ENCODE peak calls at places on chromosome 9, in ten cellular contexts. V, G, B, H, P, I, N, O, J and U are unnamed samples.

GRCh38 chr9:131807131-131807990 is 67.5 kb upstream of the RAPGEF1 start:
- DNase-seq in H (no peak), P (no peak), V (no peak), N (no peak), B (peak; percentile 91), O (no peak), G (no peak), J (no peak), I (no peak), U (no peak)

GRCh38 chr9:130058887-130059286 is 5.2 kb downstream of the GPR107 start:
- DNase-seq in J (no peak), N (no peak), O (no peak), G (no peak), V (no peak), H (no peak), P (no peak), I (no peak), B (no peak), U (no peak)

GRCh38 chr9:132447346-132447745 is 37.3 kb downstream of the CFAP77 start:
- DNase-seq in H (no peak), G (no peak), N (no peak), B (peak; percentile 91), V (no peak), P (no peak), I (no peak), O (no peak), J (no peak), U (no peak)

GRCh38 chr9:136484153-136485048 is 1.6 kb upstream of the SEC16A start:
- DNase-seq in O (no peak), B (no peak), I (peak; percentile 39), J (no peak), P (peak; percentile 64), G (no peak), H (no peak), N (no peak), V (no peak), U (no peak)

GRCh38 chr9:127583605-127584053 is 28.4 kb upstream of the STXBP1 start:
- DNase-seq in J (no peak), B (no peak), P (no peak), V (peak; percentile 89), I (no peak), H (no peak), G (no peak), O (no peak), N (no peak), U (no peak)

GRCh38 chr9:99162759-99163364 is 57.9 kb downstream of the TGFBR1 start:
- DNase-seq in G (no peak), H (no peak), V (peak; percentile 5), O (no peak), P (no peak), I (no peak), N (no peak), B (no peak), J (no peak), U (no peak)

GRCh38 chr9:125509476-125509875 is 197.5 kb downstream of the MAPKAP1 start:
- DNase-seq in N (no peak), I (no peak), O (no peak), P (no peak), V (peak; percentile 63), J (no peak), H (no peak), B (no peak), G (no peak), U (no peak)

GRCh38 chr9:8401961-8402701 is 602.6 kb upstream of the DMAC1 start:
- DNase-seq in G (no peak), I (no peak), O (no peak), P (no peak), H (no peak), B (no peak), V (no peak), N (no peak), J (no peak), U (no peak)

GRCh38 chr9:107600060-107600573 is 110.5 kb upstream of the KLF4 start:
- DNase-seq in J (no peak), I (peak; percentile 76), O (no peak), P (no peak), V (peak; percentile 68), G (no peak), N (no peak), B (no peak), H (no peak), U (peak; percentile 91)

GRCh38 chr9:22114956-22115355 is 105.9 kb upstream of the CDKN2B start:
- DNase-seq in P (no peak), B (no peak), V (peak; percentile 74), I (no peak), G (no peak), O (no peak), N (no peak), J (no peak), H (no peak), U (no peak)

GRCh38 chr9:22118810-22119479 is 109.8 kb upstream of the CDKN2B start:
- DNase-seq in I (no peak), P (no peak), G (no peak), J (no peak), H (no peak), V (no peak), N (no peak), O (no peak), B (no peak), U (no peak)

GRCh38 chr9:22116751-22117150 is 107.6 kb upstream of the CDKN2B start:
- DNase-seq in N (no peak), J (no peak), H (no peak), V (no peak), G (no peak), P (no peak), I (no peak), B (no peak), O (no peak), U (no peak)

GRCh38 chr9:22119537-22120167 is 110.5 kb upstream of the CDKN2B start:
- DNase-seq in J (no peak), G (no peak), B (no peak), V (no peak), P (no peak), H (no peak), N (no peak), O (no peak), I (no peak), U (no peak)

DNA sequence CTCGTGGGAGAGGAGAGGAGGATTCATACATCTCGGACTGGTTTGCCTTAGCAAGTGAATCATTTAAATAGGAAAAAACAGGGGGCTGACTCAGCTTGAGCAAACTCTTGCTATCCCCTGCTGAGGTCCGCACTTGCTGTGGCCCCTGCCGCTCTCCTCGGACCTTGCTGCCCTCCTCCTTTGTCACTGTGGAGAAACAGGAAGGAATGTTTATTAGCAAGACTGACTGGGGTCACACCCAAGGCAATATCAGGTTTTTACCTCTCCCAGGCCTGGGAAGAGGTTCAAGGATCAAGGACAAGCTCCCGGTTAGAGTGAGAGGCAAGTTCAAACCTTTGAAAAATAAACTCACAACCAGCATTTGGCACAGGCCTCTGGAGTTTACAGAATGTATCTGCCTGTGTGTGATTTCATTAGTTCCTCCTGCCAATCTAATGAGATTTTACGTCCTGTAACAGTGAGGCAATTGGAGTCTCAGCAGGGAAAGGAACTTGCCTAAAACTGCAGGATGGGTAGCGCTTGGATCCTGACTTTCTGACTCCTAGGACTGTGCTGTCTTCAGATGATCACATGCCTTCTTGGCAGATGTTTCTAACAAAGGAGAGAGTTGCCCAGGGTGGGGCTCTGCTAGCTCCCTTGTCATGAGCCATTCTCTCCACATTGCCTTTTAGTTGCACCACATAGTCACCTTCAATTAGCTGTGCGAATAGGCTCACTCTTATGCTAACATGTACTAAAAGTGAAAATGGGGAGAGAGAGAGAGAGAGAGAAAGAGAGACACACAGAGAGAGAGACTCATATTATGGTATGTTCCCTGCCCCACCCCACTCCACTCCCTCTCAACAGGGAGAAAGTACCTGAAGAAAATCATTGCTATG is 108.6 kb upstream of the CDKN2B start:
- DNase-seq in N (no peak), V (peak; percentile 84), P (peak; percentile 51), O (no peak), H (no peak), I (no peak), G (no peak), J (no peak), B (peak; percentile 83), U (no peak)
- H3K4me1 ChIP-seq in N (peaks cover 4% of the 10 kb centered on the region), V (peaks cover 39% of the 10 kb centered on the region), P (peaks cover 23% of the 10 kb centered on the region), O (no peaks in the 10 kb centered on the region), H (no peaks in the 10 kb centered on the region), I (no peaks in the 10 kb centered on the region), G (peaks cover 6% of the 10 kb centered on the region), J (no peaks in the 10 kb centered on the region), B (peaks cover 9% of the 10 kb centered on the region), U (peaks cover 15% of the 10 kb centered on the region)

GRCh38 chr9:5629312-5630037 is 568 bp downstream of the RIC1 start:
- DNase-seq in H (peak; percentile 50), V (no peak), I (peak; percentile 26), B (peak; percentile 82), N (peak; percentile 28), P (peak; percentile 77), O (no peak), J (no peak), G (peak; percentile 61), U (no peak)

GRCh38 chr9:5628183-5628529 is 751 bp upstream of the RIC1 start:
- DNase-seq in N (no peak), P (no peak), V (no peak), B (no peak), G (no peak), O (no peak), H (no peak), J (no peak), I (no peak), U (no peak)

GRCh38 chr9:5626727-5627634 is 1.9 kb upstream of the RIC1 start:
- DNase-seq in N (no peak), J (peak; percentile 94), P (no peak), H (peak; percentile 50), I (no peak), G (peak; percentile 32), V (peak; percentile 61), O (peak; percentile 63), B (no peak), U (no peak)

GRCh38 chr9:5630038-5630507 is 1.2 kb downstream of the RIC1 start:
- DNase-seq in G (no peak), H (no peak), O (no peak), P (no peak), I (no peak), B (no peak), V (peak; percentile 46), N (no peak), J (no peak), U (no peak)

GRCh38 chr9:5628530-5629311 is at the start of gene RIC1:
- DNase-seq in P (peak; percentile 96), G (peak; percentile 93), V (peak; percentile 84), N (peak; percentile 83), H (peak; percentile 90), O (peak; percentile 91), B (peak; percentile 97), I (peak; percentile 91), J (peak; percentile 67), U (no peak)
- H3K4me1 ChIP-seq in P (peaks cover 78% of the 10 kb centered on the region), G (peaks cover 90% of the 10 kb centered on the region), V (peaks cover 18% of the 10 kb centered on the region), N (peaks cover 43% of the 10 kb centered on the region), H (no peaks in the 10 kb centered on the region), O (peaks cover 45% of the 10 kb centered on the region), B (no peaks in the 10 kb centered on the region), I (no peaks in the 10 kb centered on the region), J (peaks cover 33% of the 10 kb centered on the region), U (peaks cover 68% of the 10 kb centered on the region)

GRCh38 chr9:110069326-110070248 is 138.4 kb downstream of the C9orf152 start:
- DNase-seq in V (peak; percentile 94), P (peak; percentile 66), G (no peak), I (peak; percentile 66), N (no peak), J (no peak), H (no peak), B (no peak), O (peak; percentile 73), U (no peak)
- H3K4me1 ChIP-seq in V (peaks cover 26% of the 10 kb centered on the region), P (peaks cover 71% of the 10 kb centered on the region), G (peaks cover 100% of the 10 kb centered on the region), I (no peaks in the 10 kb centered on the region), N (peaks cover 29% of the 10 kb centered on the region), J (peaks cover 29% of the 10 kb centered on the region), H (no peaks in the 10 kb centered on the region), B (no peaks in the 10 kb centered on the region), O (peaks cover 69% of the 10 kb centered on the region), U (peaks cover 7% of the 10 kb centered on the region)

GRCh38 chr9:111909444-111909843 is 12.8 kb downstream of the UGCG start:
- DNase-seq in G (no peak), B (no peak), O (no peak), N (no peak), I (no peak), V (no peak), H (peak; percentile 35), J (no peak), P (no peak), U (no peak)
- H3K4me1 ChIP-seq in G (peaks cover 62% of the 10 kb centered on the region), B (no peaks in the 10 kb centered on the region), O (peaks cover 29% of the 10 kb centered on the region), N (peaks cover 23% of the 10 kb centered on the region), I (peaks cover 7% of the 10 kb centered on the region), V (no peaks in the 10 kb centered on the region), H (peaks cover 3% of the 10 kb centered on the region), J (peaks cover 62% of the 10 kb centered on the region), P (peaks cover 41% of the 10 kb centered on the region), U (peaks cover 57% of the 10 kb centered on the region)